ENCODE peak calls at places on chromosomes 16 and 17, in six cellular contexts. X is BJ, D is cardiac fibroblast, M is stomach, I is astrocyte, R is fibroblast of lung. B is an unnamed sample.

GRCh38 chr17:37054894-37055293 is 106.1 kb downstream of the AATF start:
- DNase-seq in D (no peak), R (no peak), I (no peak), M (no peak), X (no peak), B (no peak)

GRCh38 chr17:48816774-48817590 is at the start of gene TTLL6:
- DNase-seq in I (peak; percentile 70), X (no peak), D (peak; percentile 84), M (peak; percentile 92), R (peak; percentile 81), B (peak; percentile 83)

GRCh38 chr16:19284207-19284606 is 1.3 kb upstream of the CLEC19A start:
- DNase-seq in R (peak; percentile 8), D (no peak), X (no peak), I (no peak), M (peak; percentile 90), B (no peak)

GRCh38 chr16:64428463-64428862 is 693.4 kb downstream of the CDH11 start:
- DNase-seq in I (peak; percentile 81), D (peak; percentile 67), R (peak; percentile 86), X (no peak), M (no peak), B (no peak)

GRCh38 chr16:81755915-81756644 is 23.0 kb upstream of the PLCG2 start:
- DNase-seq in R (no peak), X (no peak), M (no peak), D (peak; percentile 27), I (no peak), B (no peak)

GRCh38 chr16:49643429-49644142 is 212.3 kb downstream of the ZNF423 start:
- DNase-seq in D (peak; percentile 74), M (no peak), X (peak; percentile 68), R (peak; percentile 95), I (peak; percentile 93), B (no peak)

GRCh38 chr17:9729034-9729650 is 62.2 kb downstream of the DHRS7C start:
- DNase-seq in I (peak; percentile 36), M (no peak), D (peak; percentile 67), X (peak; percentile 6), R (peak; percentile 44), B (peak; percentile 72)

GRCh38 chr17:38697061-38697820 is 7.8 kb upstream of the MLLT6 start:
- DNase-seq in X (no peak), I (no peak), R (no peak), M (no peak), D (no peak), B (no peak)

GRCh38 chr16:23423496-23424049 is 29.4 kb downstream of the COG7 start:
- DNase-seq in I (peak; percentile 95), M (peak; percentile 83), R (peak; percentile 96), X (peak; percentile 97), D (peak; percentile 94), B (no peak)

GRCh38 chr17:28760987-28761562 is 17.3 kb downstream of the TRAF4 start:
- DNase-seq in X (no peak), M (peak; percentile 87), R (peak; percentile 60), I (peak; percentile 51), D (peak; percentile 66), B (no peak)

GRCh38 chr17:7740481-7741001 is 23.0 kb downstream of the DNAH2 start:
- DNase-seq in D (no peak), M (no peak), X (no peak), R (no peak), I (no peak), B (no peak)

GRCh38 chr16:22191966-22192260 is 14.2 kb upstream of the EEF2K start:
- DNase-seq in D (peak; percentile 39), M (no peak), I (no peak), X (no peak), R (no peak), B (no peak)

GRCh38 chr17:50950002-50950877 is 84.1 kb upstream of the TOB1 start:
- DNase-seq in D (peak; percentile 80), X (peak; percentile 71), R (peak; percentile 90), I (peak; percentile 85), M (peak; percentile 81), B (peak; percentile 80)

GRCh38 chr17:57783338-57783742 is 38.2 kb upstream of the CCDC182 start:
- DNase-seq in R (peak; percentile 22), D (peak; percentile 28), M (peak; percentile 80), X (no peak), I (no peak), B (peak; percentile 79)

GRCh38 chr16:2785101-2785991 is 2.0 kb downstream of the PRSS33 start:
- DNase-seq in M (no peak), D (no peak), I (no peak), X (no peak), R (no peak), B (no peak)

GRCh38 chr16:68991075-68991474 is 114.4 kb upstream of the HAS3 start:
- DNase-seq in R (no peak), M (no peak), X (no peak), I (no peak), D (no peak), B (no peak)

GRCh38 chr16:28101533-28101890 is 38.0 kb upstream of the GSG1L start:
- DNase-seq in X (no peak), M (no peak), I (no peak), R (no peak), D (no peak), B (no peak)

GRCh38 chr17:704111-704864 is 10.4 kb downstream of the VPS53 start:
- DNase-seq in M (no peak), R (peak; percentile 59), X (no peak), I (peak; percentile 42), D (no peak), B (no peak)

GRCh38 chr16:69311533-69312388 is 611 bp downstream of the VPS4A start:
- DNase-seq in I (no peak), R (peak; percentile 28), X (no peak), D (peak; percentile 24), M (peak; percentile 40), B (peak; percentile 67)

GRCh38 chr16:85415196-85415988 is 197.7 kb upstream of the GSE1 start:
- DNase-seq in M (no peak), R (no peak), D (no peak), X (no peak), I (no peak), B (no peak)

GRCh38 chr17:30219315-30219714 is 16.2 kb downstream of the SLC6A4 start:
- DNase-seq in X (no peak), R (no peak), I (no peak), D (no peak), M (no peak), B (no peak)

GRCh38 chr17:49358638-49359247 is 3.3 kb downstream of the ZNF652 start:
- DNase-seq in R (peak; percentile 20), M (no peak), X (no peak), I (no peak), D (peak; percentile 27), B (peak; percentile 34)

GRCh38 chr16:89491974-89492687 is 1.8 kb upstream of the ANKRD11 start:
- DNase-seq in D (no peak), M (no peak), I (no peak), X (no peak), R (no peak), B (no peak)

GRCh38 chr16:89490386-89491237 is at the start of gene ANKRD11:
- DNase-seq in X (peak; percentile 98), R (peak; percentile 100), D (peak; percentile 100), M (peak; percentile 98), I (peak; percentile 100), B (peak; percentile 100)

GRCh38 chr16:89489731-89490385 is 503 bp downstream of the ANKRD11 start:
- DNase-seq in M (no peak), X (no peak), D (no peak), I (no peak), R (no peak), B (no peak)

GRCh38 chr16:89489040-89489721 is 1.2 kb downstream of the ANKRD11 start:
- DNase-seq in D (peak; percentile 98), M (peak; percentile 86), I (peak; percentile 92), R (peak; percentile 94), X (peak; percentile 67), B (peak; percentile 79)

DNA sequence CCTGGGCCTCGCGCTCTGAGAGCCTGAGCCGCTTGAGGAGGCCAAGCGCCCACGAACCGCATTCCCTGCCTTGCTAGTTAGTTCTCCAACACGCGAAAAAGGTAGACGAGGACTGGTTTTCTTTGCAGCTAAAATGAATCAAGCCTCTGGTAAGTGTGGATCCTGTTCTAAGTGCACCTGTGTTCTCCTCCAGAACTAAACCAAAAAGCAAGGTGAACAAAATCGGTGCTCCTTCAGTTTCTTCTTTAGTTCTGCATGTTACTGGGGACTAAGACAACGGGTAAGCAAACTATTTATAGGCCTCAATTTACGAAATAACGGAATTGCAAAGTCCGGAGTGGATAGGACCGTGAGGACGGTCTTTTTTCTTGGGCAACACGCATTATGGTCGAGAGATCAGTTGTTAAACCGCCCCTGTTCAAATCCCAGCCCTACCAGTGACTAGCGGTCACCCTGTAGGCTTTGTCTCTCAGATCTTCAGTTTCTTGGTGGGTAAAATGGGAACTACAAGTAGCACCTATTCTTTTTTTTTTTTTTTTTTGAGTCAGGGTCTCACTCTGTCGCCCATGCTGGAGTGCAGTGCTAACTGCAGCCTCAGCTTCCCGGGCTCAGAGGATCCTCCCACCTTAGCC is 993 bp upstream of the ANKRD11 start:
- DNase-seq in M (no peak), I (no peak), X (no peak), D (no peak), R (no peak), B (no peak)
- TF ChIP-seq CTCF in M (no peak), I (peak; percentile 32), X (peak; percentile 30), D (peak; percentile 17), R (no peak), B (no peak)

DNA sequence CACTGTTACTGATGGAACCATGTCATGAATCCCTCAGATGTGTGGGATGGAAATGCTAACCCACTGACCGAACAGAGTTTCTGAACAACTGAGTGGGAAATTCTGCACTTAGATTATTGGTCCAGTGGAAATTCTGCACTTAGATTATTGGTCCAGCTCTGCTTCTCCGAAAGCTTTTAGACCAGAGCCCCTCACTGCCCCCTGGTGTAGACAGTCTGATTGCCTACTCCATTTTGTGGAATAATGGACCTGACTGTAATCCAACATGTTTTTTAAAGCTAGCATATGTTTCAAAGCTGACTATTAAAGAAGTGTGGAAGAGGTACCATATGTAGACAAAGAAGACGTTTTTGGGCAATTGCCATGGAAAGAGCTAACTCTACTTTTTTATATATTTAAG is 50.3 kb upstream of the TBX2 start:
- DNase-seq in I (no peak), M (no peak), R (no peak), X (no peak), D (no peak), B (no peak)
- TF ChIP-seq CTCF in I (peak; percentile 31), M (no peak), R (peak; percentile 20), X (no peak), D (peak; percentile 40), B (no peak)

GRCh38 chr16:55056585-55057520 is 126.2 kb downstream of the IRX5 start:
- DNase-seq in I (no peak), M (no peak), D (no peak), X (no peak), R (peak; percentile 2), B (no peak)
- TF ChIP-seq CTCF in I (no peak), M (no peak), D (no peak), X (no peak), R (no peak), B (no peak)

GRCh38 chr17:35088647-35088910 is 25.1 kb upstream of the RFFL start:
- DNase-seq in M (peak; percentile 44), I (no peak), X (no peak), D (no peak), R (no peak), B (no peak)

GRCh38 chr17:35088911-35089845 is 25.7 kb upstream of the RFFL start:
- DNase-seq in I (peak; percentile 39), D (peak; percentile 85), M (peak; percentile 94), R (peak; percentile 68), X (no peak), B (peak; percentile 94)

GRCh38 chr17:35087731-35088646 is 24.5 kb upstream of the RFFL start:
- DNase-seq in I (no peak), X (no peak), R (peak; percentile 42), M (peak; percentile 58), D (peak; percentile 55), B (peak; percentile 21)

GRCh38 chr17:35086931-35087573 is 23.5 kb upstream of the RFFL start:
- DNase-seq in X (no peak), D (no peak), R (no peak), M (no peak), I (no peak), B (no peak)

GRCh38 chr17:35089846-35090193 is 26.3 kb upstream of the RFFL start:
- DNase-seq in X (no peak), M (no peak), D (peak; percentile 33), I (no peak), R (peak; percentile 47), B (peak; percentile 22)
- TF ChIP-seq CTCF in X (no peak), M (no peak), D (peak; percentile 22), I (no peak), R (no peak), B (no peak)